ENCODE peak calls at places on chromosomes 5 and 9, in five cellular contexts. One of them, this sample, is unnamed.

GRCh38 chr5:124740991-124741583 is 5.4 kb downstream of the ZNF608 start:
- DNase-seq in brain microvascular endothelial cell: no peak
- DNase-seq in WERI-Rb-1: no peak
- DNase-seq in heart left ventricle: no peak
- DNase-seq in lung: no peak
- DNase-seq in this sample: no peak

GRCh38 chr5:53291528-53291927 is 182.0 kb upstream of the MOCS2 start:
- DNase-seq in brain microvascular endothelial cell: no peak
- DNase-seq in WERI-Rb-1: no peak
- DNase-seq in heart left ventricle: no peak
- DNase-seq in lung: peak; percentile 38
- DNase-seq in this sample: no peak

GRCh38 chr5:151213803-151214613 is 9.9 kb downstream of the CCDC69 start:
- DNase-seq in brain microvascular endothelial cell: peak; percentile 7
- DNase-seq in WERI-Rb-1: no peak
- DNase-seq in heart left ventricle: peak; percentile 87
- DNase-seq in lung: peak; percentile 89
- DNase-seq in this sample: peak; percentile 92

GRCh38 chr9:98031935-98032334 is 24.6 kb upstream of the NANS start:
- DNase-seq in brain microvascular endothelial cell: peak; percentile 72
- DNase-seq in WERI-Rb-1: no peak
- DNase-seq in heart left ventricle: no peak
- DNase-seq in lung: no peak
- DNase-seq in this sample: no peak

GRCh38 chr9:136614372-136614922 is 48.3 kb upstream of the EGFL7 start:
- DNase-seq in brain microvascular endothelial cell: peak; percentile 52
- DNase-seq in WERI-Rb-1: peak; percentile 29
- DNase-seq in heart left ventricle: peak; percentile 83
- DNase-seq in lung: no peak
- DNase-seq in this sample: no peak

GRCh38 chr5:140988036-140988997 is 22.0 kb downstream of the PCDHAC2 start:
- DNase-seq in brain microvascular endothelial cell: no peak
- DNase-seq in WERI-Rb-1: no peak
- DNase-seq in heart left ventricle: no peak
- DNase-seq in lung: peak; percentile 71
- DNase-seq in this sample: no peak

GRCh38 chr5:53381-54174 is 38.4 kb upstream of the PLEKHG4B start:
- DNase-seq in brain microvascular endothelial cell: no peak
- DNase-seq in WERI-Rb-1: peak; percentile 85
- DNase-seq in heart left ventricle: no peak
- DNase-seq in lung: peak; percentile 34
- DNase-seq in this sample: no peak

GRCh38 chr9:128845186-128845931 is 15.8 kb upstream of the SPOUT1 start:
- DNase-seq in brain microvascular endothelial cell: no peak
- DNase-seq in WERI-Rb-1: peak; percentile 81
- DNase-seq in heart left ventricle: no peak
- DNase-seq in lung: no peak
- DNase-seq in this sample: no peak

GRCh38 chr9:26856413-26857032 is 36.1 kb downstream of the CAAP1 start:
- DNase-seq in brain microvascular endothelial cell: peak; percentile 51
- DNase-seq in WERI-Rb-1: peak; percentile 42
- DNase-seq in heart left ventricle: no peak
- DNase-seq in lung: no peak
- DNase-seq in this sample: peak; percentile 41

GRCh38 chr9:72755836-72756235 is 197.0 kb downstream of the ALDH1A1 start:
- DNase-seq in brain microvascular endothelial cell: no peak
- DNase-seq in WERI-Rb-1: no peak
- DNase-seq in heart left ventricle: no peak
- DNase-seq in lung: no peak
- DNase-seq in this sample: no peak

GRCh38 chr9:72749276-72749675 is 203.6 kb downstream of the ALDH1A1 start:
- DNase-seq in brain microvascular endothelial cell: no peak
- DNase-seq in WERI-Rb-1: no peak
- DNase-seq in heart left ventricle: no peak
- DNase-seq in lung: no peak
- DNase-seq in this sample: no peak

GRCh38 chr9:72751541-72751940 is 201.3 kb downstream of the ALDH1A1 start:
- DNase-seq in brain microvascular endothelial cell: no peak
- DNase-seq in WERI-Rb-1: no peak
- DNase-seq in heart left ventricle: no peak
- DNase-seq in lung: no peak
- DNase-seq in this sample: no peak

GRCh38 chr9:72758944-72759343 is 193.9 kb downstream of the ALDH1A1 start:
- DNase-seq in brain microvascular endothelial cell: no peak
- DNase-seq in WERI-Rb-1: no peak
- DNase-seq in heart left ventricle: no peak
- DNase-seq in lung: no peak
- DNase-seq in this sample: no peak

GRCh38 chr9:72753261-72753893 is 199.5 kb downstream of the ALDH1A1 start:
- DNase-seq in brain microvascular endothelial cell: peak; percentile 3
- DNase-seq in WERI-Rb-1: no peak
- DNase-seq in heart left ventricle: no peak
- DNase-seq in lung: no peak
- DNase-seq in this sample: no peak
- TF ChIP-seq CTCF in brain microvascular endothelial cell: peak; percentile 56
- TF ChIP-seq CTCF in WERI-Rb-1: no peak
- TF ChIP-seq CTCF in heart left ventricle: no peak
- TF ChIP-seq CTCF in lung: no peak
- TF ChIP-seq CTCF in this sample: no peak

GRCh38 chr5:73783823-73784222 is 157.8 kb downstream of the ARHGEF28 start:
- DNase-seq in brain microvascular endothelial cell: no peak
- DNase-seq in WERI-Rb-1: no peak
- DNase-seq in heart left ventricle: no peak
- DNase-seq in lung: no peak
- DNase-seq in this sample: no peak
- TF ChIP-seq CTCF in brain microvascular endothelial cell: peak; percentile 14
- TF ChIP-seq CTCF in WERI-Rb-1: no peak
- TF ChIP-seq CTCF in heart left ventricle: no peak
- TF ChIP-seq CTCF in lung: no peak
- TF ChIP-seq CTCF in this sample: peak; percentile 21

DNA sequence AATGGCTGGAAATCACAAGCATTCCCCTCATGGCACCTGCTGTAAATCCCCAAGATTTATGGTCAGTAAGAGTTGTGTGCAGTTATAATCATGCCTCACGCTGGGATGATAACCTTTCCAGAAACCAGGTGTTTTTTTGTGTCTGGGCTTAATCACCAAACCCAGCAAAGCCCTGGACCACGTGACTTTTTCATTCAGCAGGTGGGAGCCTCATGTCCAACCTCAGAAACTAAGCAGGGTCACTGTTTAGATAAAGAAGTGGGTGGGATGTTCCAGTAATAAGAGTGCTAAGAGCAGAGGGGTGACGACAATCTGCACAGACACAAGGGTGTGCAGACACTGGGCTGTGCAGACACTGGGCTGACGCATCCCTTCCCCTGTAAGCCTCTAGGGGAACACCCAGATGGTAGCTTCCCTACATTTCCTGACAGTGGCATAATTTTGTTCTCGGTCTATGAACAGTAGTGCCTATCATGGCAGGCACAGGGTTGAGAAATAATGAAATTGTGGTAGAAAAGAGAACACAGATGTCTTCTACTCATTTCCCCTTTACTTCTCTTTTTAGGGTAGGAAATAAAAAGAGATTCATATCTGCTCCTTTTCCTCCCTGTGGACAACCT is 85.1 kb downstream of the SAXO1 start:
- DNase-seq in brain microvascular endothelial cell: no peak
- DNase-seq in WERI-Rb-1: peak; percentile 14
- DNase-seq in heart left ventricle: no peak
- DNase-seq in lung: no peak
- DNase-seq in this sample: no peak
- TF ChIP-seq CTCF in brain microvascular endothelial cell: peak; percentile 12
- TF ChIP-seq CTCF in WERI-Rb-1: peak; percentile 18
- TF ChIP-seq CTCF in heart left ventricle: no peak
- TF ChIP-seq CTCF in lung: no peak
- TF ChIP-seq CTCF in this sample: no peak

GRCh38 chr9:133457748-133458147 is 2.0 kb upstream of the CACFD1 start:
- DNase-seq in brain microvascular endothelial cell: no peak
- DNase-seq in WERI-Rb-1: no peak
- DNase-seq in heart left ventricle: no peak
- DNase-seq in lung: no peak
- DNase-seq in this sample: no peak

GRCh38 chr9:133454943-133455673 is 4.7 kb upstream of the CACFD1 start:
- DNase-seq in brain microvascular endothelial cell: no peak
- DNase-seq in WERI-Rb-1: no peak
- DNase-seq in heart left ventricle: no peak
- DNase-seq in lung: no peak
- DNase-seq in this sample: no peak

GRCh38 chr9:133455936-133456335 is 3.8 kb upstream of the CACFD1 start:
- DNase-seq in brain microvascular endothelial cell: no peak
- DNase-seq in WERI-Rb-1: no peak
- DNase-seq in heart left ventricle: no peak
- DNase-seq in lung: no peak
- DNase-seq in this sample: no peak

GRCh38 chr9:133457233-133457632 is 2.5 kb upstream of the CACFD1 start:
- DNase-seq in brain microvascular endothelial cell: no peak
- DNase-seq in WERI-Rb-1: peak; percentile 49
- DNase-seq in heart left ventricle: no peak
- DNase-seq in lung: no peak
- DNase-seq in this sample: no peak

DNA sequence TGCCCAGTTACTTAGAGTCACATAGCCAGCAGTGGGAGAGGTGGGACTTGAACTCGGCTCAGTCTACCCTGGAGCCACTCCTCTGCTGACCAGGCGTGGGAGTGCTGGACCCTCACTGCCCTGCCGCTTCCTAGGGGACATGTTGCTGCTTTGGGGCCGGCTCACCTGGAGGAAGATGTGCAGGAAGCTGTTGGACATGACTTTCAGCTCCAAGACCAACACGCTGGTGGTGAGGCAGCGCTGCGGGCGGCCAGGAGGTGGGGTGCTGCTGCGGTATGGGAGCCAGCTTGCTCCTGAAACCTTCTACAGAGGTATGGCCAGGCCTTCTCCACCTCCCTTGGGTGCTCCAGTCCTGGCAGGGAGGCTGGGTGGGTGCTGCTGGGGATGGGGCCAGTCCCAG is 3.4 kb upstream of the CACFD1 start:
- DNase-seq in brain microvascular endothelial cell: no peak
- DNase-seq in WERI-Rb-1: peak; percentile 28
- DNase-seq in heart left ventricle: no peak
- DNase-seq in lung: no peak
- DNase-seq in this sample: no peak
- TF ChIP-seq CTCF in brain microvascular endothelial cell: peak; percentile 47
- TF ChIP-seq CTCF in WERI-Rb-1: peak; percentile 37
- TF ChIP-seq CTCF in heart left ventricle: no peak
- TF ChIP-seq CTCF in lung: no peak
- TF ChIP-seq CTCF in this sample: peak; percentile 36

DNA sequence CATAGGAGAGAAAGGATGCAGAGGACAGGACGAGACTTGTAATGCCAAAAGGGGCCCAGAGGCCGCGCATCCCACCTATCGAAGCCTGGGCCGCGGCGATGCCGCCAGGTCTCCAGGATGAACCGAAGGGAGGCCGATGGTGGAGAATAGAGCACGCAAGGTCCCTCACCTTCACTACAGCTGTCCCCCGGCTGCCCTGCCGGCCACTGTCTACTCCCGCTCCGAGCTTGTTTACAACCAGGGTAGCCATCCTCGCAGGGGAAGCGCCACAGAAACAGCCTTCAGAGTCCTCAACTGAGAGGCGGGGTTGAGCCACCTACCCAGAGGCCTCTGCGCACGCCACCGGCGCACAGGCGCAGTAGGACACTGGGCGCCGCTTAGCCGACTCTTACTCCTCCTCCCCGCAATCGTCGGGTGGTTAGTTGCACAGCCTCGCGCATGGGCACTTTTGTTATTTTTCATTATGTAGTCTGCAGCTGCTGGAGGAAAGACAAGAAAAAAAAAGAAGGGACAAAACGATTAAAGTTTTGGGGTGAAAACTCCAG is at the start of gene TRIM23:
- DNase-seq in brain microvascular endothelial cell: peak; percentile 92
- DNase-seq in WERI-Rb-1: peak; percentile 92
- DNase-seq in heart left ventricle: peak; percentile 93
- DNase-seq in lung: peak; percentile 91
- DNase-seq in this sample: peak; percentile 80
- TF ChIP-seq CTCF in brain microvascular endothelial cell: peak; percentile 25
- TF ChIP-seq CTCF in WERI-Rb-1: peak; percentile 14
- TF ChIP-seq CTCF in heart left ventricle: no peak
- TF ChIP-seq CTCF in lung: no peak
- TF ChIP-seq CTCF in this sample: peak; percentile 20

This sample was measured in GM12864.